ENCODE peak calls at places on chromosomes 7 and 10, in ten cellular contexts. X is osteocyte; P is cardiac fibroblast; L is activated CD8-positive, alpha-beta T cell treated with anti-CD3 and anti-CD28 coated beads for 36 hours; M is endothelial cell; T is brain microvascular endothelial cell; W is neural progenitor cell; Q is neural crest cell; S is CD8-positive, alpha-beta T cell; B is WERI-Rb-1. Z is an unnamed sample.

GRCh38 chr10:74888947-74889661 is 62.7 kb downstream of the KAT6B start:
- DNase-seq in P (peak), M (no peak), X (no peak), T (no peak), S (no peak), B (no peak), Q (no peak), L (peak), W (peak), Z (peak)

GRCh38 chr10:29184601-29185000 is 104.3 kb upstream of the LYZL1 start:
- DNase-seq in S (no peak), L (no peak), M (no peak), W (no peak), B (no peak), Q (no peak), T (no peak), X (no peak), P (no peak), Z (no peak)

GRCh38 chr10:129774736-129775401 is 189.2 kb downstream of the EBF3 start:
- DNase-seq in L (no peak), M (no peak), W (no peak), T (no peak), P (no peak), X (peak), Q (no peak), B (no peak), S (no peak), Z (no peak)

GRCh38 chr10:102752934-102753664 is 9.4 kb downstream of the WBP1L start:
- DNase-seq in L (peak), W (peak), B (peak), T (peak), P (peak), S (no peak), M (no peak), X (no peak), Q (no peak), Z (no peak)

GRCh38 chr7:41501466-41501865 is 201.4 kb downstream of the INHBA start:
- DNase-seq in Q (no peak), M (no peak), W (no peak), B (no peak), L (no peak), S (no peak), P (no peak), T (no peak), X (no peak), Z (no peak)

GRCh38 chr10:46544989-46545791 is 11.3 kb downstream of the GPRIN2 start:
- DNase-seq in W (peak), T (no peak), M (no peak), P (peak), B (peak), L (peak), Q (no peak), X (peak), S (no peak), Z (peak)

GRCh38 chr7:36999851-37000480 is 275.7 kb upstream of the AOAH start:
- DNase-seq in L (no peak), W (no peak), M (no peak), X (no peak), Q (no peak), T (no peak), S (no peak), P (no peak), B (no peak), Z (no peak)

GRCh38 chr10:124641282-124642075 is 102.7 kb downstream of the FAM53B start:
- DNase-seq in T (peak), B (no peak), M (no peak), P (peak), Q (no peak), X (no peak), S (peak), L (peak), W (no peak), Z (no peak)

GRCh38 chr7:36205844-36206243 is 52.8 kb downstream of the EEPD1 start:
- DNase-seq in T (no peak), Q (no peak), S (no peak), M (no peak), B (no peak), P (no peak), W (peak), L (no peak), X (no peak), Z (no peak)

GRCh38 chr10:21194510-21194993 is 297.4 kb upstream of the NEBL start:
- DNase-seq in X (no peak), L (no peak), T (no peak), P (peak), M (no peak), W (no peak), S (no peak), Q (no peak), B (no peak), Z (peak)

GRCh38 chr7:155533827-155534690 is 12.3 kb downstream of the CNPY1 start:
- DNase-seq in L (peak), P (peak), B (peak), T (no peak), M (peak), Q (peak), X (no peak), S (no peak), W (peak), Z (peak)

GRCh38 chr7:158617737-158618128 is 30.1 kb upstream of the PTPRN2 start:
- DNase-seq in X (no peak), P (peak), B (no peak), L (no peak), M (no peak), T (peak), W (no peak), Q (no peak), S (no peak), Z (no peak)

GRCh38 chr10:1036341-1036791 is 10.7 kb upstream of the IDI2 start:
- DNase-seq in L (peak), X (no peak), S (no peak), P (peak), W (no peak), M (no peak), B (no peak), Q (no peak), T (peak), Z (peak)

GRCh38 chr7:41459623-41460256 is 243.2 kb downstream of the INHBA start:
- DNase-seq in M (no peak), B (no peak), T (no peak), W (no peak), Q (no peak), S (no peak), L (no peak), P (peak), X (no peak), Z (no peak)

GRCh38 chr10:47238331-47239095 is 61.5 kb upstream of the GDF10 start:
- DNase-seq in Q (no peak), M (no peak), X (peak), T (no peak), L (no peak), P (no peak), S (no peak), B (no peak), W (no peak), Z (no peak)

GRCh38 chr7:36895112-36895511 is 170.8 kb upstream of the AOAH start:
- DNase-seq in S (no peak), B (no peak), X (no peak), L (no peak), M (no peak), P (no peak), Q (no peak), W (no peak), T (no peak), Z (no peak)

GRCh38 chr7:88339195-88339922 is 32.7 kb upstream of the STEAP4 start:
- DNase-seq in L (no peak), S (no peak), M (no peak), W (no peak), Q (no peak), T (no peak), B (no peak), X (no peak), P (no peak), Z (no peak)

GRCh38 chr7:84484502-84485079 is 290.0 kb upstream of the SEMA3A start:
- DNase-seq in B (no peak), S (no peak), W (no peak), L (no peak), P (no peak), T (no peak), M (no peak), X (no peak), Q (no peak), Z (peak)

GRCh38 chr10:131177431-131178327 is 133.8 kb downstream of the TCERG1L start:
- DNase-seq in B (no peak), S (no peak), P (no peak), Q (no peak), L (no peak), W (no peak), X (peak), M (no peak), T (no peak), Z (no peak)

GRCh38 chr10:122149138-122149606 is 121.9 kb upstream of the BTBD16 start:
- DNase-seq in W (no peak), Q (no peak), P (peak), B (no peak), T (no peak), S (no peak), X (no peak), M (peak), L (no peak), Z (no peak)

GRCh38 chr10:46290101-46290884 is 3.5 kb downstream of the ANTXRL start:
- DNase-seq in L (no peak), X (no peak), W (no peak), T (no peak), S (no peak), B (no peak), M (no peak), P (no peak), Q (no peak), Z (no peak)

GRCh38 chr7:15561840-15562239 is at the start of gene AGMO:
- DNase-seq in T (peak), L (no peak), W (peak), M (no peak), S (no peak), P (peak), B (peak), Q (no peak), X (peak), Z (no peak)

GRCh38 chr7:93636276-93636675 is 61.8 kb upstream of the CALCR start:
- DNase-seq in S (no peak), M (no peak), L (no peak), W (no peak), X (no peak), T (no peak), P (no peak), Q (no peak), B (no peak), Z (no peak)

GRCh38 chr7:4566714-4567113 is 115.4 kb upstream of the FOXK1 start:
- DNase-seq in B (no peak), X (no peak), L (no peak), W (no peak), T (no peak), P (no peak), Q (no peak), S (no peak), M (no peak), Z (no peak)

GRCh38 chr7:4556868-4557620 is 125.1 kb upstream of the FOXK1 start:
- DNase-seq in L (no peak), B (no peak), M (no peak), T (no peak), W (no peak), S (no peak), P (no peak), Q (no peak), X (no peak), Z (no peak)

DNA sequence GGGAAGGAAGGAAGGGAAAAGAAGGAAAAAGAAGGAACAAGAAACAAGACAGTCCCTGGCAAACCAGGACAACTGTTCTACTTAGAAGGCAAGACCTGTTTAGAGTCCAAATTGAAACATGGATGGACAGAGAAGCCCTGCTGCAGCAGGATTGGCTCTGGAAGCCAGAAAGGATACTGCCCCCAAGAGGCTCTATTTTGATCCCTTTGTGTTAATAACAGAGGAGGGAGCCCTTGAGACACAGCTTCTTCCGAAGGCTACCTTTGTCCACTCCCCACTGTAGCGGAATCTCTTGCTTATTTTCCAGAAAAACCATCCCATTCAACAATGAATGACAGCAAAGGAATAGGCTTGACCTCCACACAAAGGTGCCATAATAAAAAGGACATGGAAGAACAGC is 120.3 kb upstream of the FOXK1 start:
- DNase-seq in T (no peak), B (no peak), W (peak), S (no peak), Q (no peak), P (no peak), L (no peak), X (no peak), M (no peak), Z (no peak)
- TF ChIP-seq CTCF in T (no peak), B (peak), W (peak), S (no peak), Q (no peak), P (no peak), L (no peak), X (no peak), M (no peak), Z (no peak)

GRCh38 chr10:7608001-7608400 is 58.8 kb downstream of the ITIH5 start:
- DNase-seq in L (no peak), Q (no peak), S (no peak), B (no peak), T (no peak), X (no peak), W (no peak), P (no peak), M (no peak), Z (no peak)

GRCh38 chr10:7610017-7610416 is 56.7 kb downstream of the ITIH5 start:
- DNase-seq in Q (no peak), T (no peak), X (no peak), P (no peak), L (no peak), M (no peak), S (no peak), B (no peak), W (no peak), Z (no peak)

GRCh38 chr10:7606977-7607404 is 59.8 kb downstream of the ITIH5 start:
- DNase-seq in Q (no peak), L (no peak), X (no peak), P (peak), M (no peak), B (no peak), T (no peak), S (no peak), W (no peak), Z (peak)

GRCh38 chr10:7601023-7601656 is 65.6 kb downstream of the ITIH5 start:
- DNase-seq in Q (no peak), P (no peak), T (no peak), M (no peak), S (no peak), L (no peak), B (no peak), W (no peak), X (no peak), Z (no peak)

GRCh38 chr10:7605565-7606295 is 61.0 kb downstream of the ITIH5 start:
- DNase-seq in X (no peak), P (no peak), M (no peak), Q (no peak), W (no peak), L (no peak), B (no peak), S (no peak), T (no peak), Z (no peak)
- TF ChIP-seq CTCF in X (no peak), P (no peak), M (no peak), Q (no peak), W (no peak), L (no peak), B (no peak), S (no peak), T (no peak), Z (no peak)

GRCh38 chr7:127152423-127152822 is 100.3 kb downstream of the GRM8 start:
- DNase-seq in X (no peak), M (no peak), B (no peak), L (no peak), Q (no peak), P (no peak), T (no peak), W (no peak), S (no peak), Z (no peak)

GRCh38 chr7:127151379-127151778 is 101.4 kb downstream of the GRM8 start:
- DNase-seq in W (no peak), X (no peak), M (no peak), B (no peak), T (no peak), L (no peak), P (no peak), S (no peak), Q (no peak), Z (no peak)

GRCh38 chr7:127154101-127154500 is 98.6 kb downstream of the GRM8 start:
- DNase-seq in Q (no peak), L (no peak), M (no peak), S (no peak), B (no peak), X (no peak), P (no peak), W (no peak), T (no peak), Z (no peak)

GRCh38 chr7:127153315-127153714 is 99.4 kb downstream of the GRM8 start:
- DNase-seq in W (no peak), P (no peak), T (no peak), B (no peak), M (no peak), L (no peak), X (no peak), Q (no peak), S (no peak), Z (no peak)

DNA sequence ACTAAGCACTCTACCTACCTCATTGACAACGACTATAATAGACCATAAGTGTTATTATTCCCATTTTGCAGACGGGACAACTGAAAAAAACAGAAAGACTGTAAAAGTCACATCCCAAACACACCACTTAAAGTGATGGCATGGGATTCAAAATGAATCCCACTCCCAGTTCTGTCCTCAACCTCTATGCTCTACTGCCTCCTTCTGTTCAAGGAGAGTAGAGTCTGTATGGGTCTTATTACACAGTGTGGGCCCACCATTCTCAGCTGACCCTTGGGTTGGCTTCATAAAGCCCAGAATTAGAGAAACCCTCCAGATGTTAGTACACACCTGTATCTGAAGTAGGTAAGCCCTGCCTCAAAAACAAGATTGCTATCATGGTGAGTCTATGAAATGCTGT is 102.2 kb downstream of the GRM8 start:
- DNase-seq in X (no peak), B (no peak), Q (no peak), S (no peak), T (no peak), L (no peak), M (no peak), W (peak), P (no peak), Z (no peak)
- TF ChIP-seq CTCF in X (no peak), B (peak), Q (no peak), S (no peak), T (no peak), L (no peak), M (no peak), W (peak), P (no peak), Z (no peak)

GRCh38 chr7:141674702-141675101 is 27.3 kb downstream of the DENND11 start:
- DNase-seq in W (peak), X (no peak), S (no peak), B (peak), Q (peak), P (no peak), L (peak), M (peak), T (no peak), Z (no peak)
- TF ChIP-seq CTCF in W (peak), X (peak), S (peak), B (peak), Q (peak), P (peak), L (peak), M (peak), T (peak), Z (no peak)

DNA sequence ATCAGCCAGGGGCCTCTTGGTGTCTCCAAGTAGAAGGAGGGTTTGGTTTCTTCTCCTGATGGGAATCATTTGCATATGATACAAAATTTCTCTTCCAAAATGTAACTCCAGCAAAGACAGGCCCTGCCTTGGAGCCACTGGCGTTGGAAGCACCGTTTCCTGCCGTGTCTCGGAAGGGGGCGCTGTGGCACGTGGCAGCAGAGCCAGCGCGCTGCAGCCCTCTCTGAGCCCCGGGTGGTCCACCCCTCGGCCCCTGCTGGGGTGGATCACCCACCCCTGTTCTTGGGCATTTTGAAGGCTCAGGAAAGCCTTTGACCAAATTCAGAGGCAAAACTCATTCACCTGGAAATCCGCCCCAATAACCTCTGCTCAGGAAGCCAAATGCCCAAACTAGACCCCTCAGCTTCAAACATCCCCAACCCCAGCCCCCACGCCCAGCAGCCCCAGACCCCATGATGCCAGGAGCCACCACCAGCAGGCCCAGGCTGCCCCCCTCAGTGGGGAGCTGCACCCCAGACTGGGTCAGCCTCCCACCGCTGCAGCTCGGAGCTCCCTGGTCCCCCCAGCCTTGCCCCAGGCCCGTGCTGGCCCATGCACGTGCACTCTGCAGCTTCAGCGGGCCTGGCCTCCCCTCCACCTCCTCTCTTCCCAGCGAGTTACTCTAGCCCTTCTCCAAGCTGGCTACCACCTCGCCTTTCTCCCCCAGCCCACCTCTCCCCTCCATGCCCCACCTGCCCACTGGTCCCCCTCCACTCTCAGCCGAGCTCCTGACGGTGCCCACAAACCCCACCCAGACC is 29.5 kb upstream of the ELFN1 start:
- DNase-seq in L (no peak), W (no peak), M (no peak), X (no peak), Q (no peak), T (no peak), S (no peak), B (no peak), P (no peak), Z (no peak)
- TF ChIP-seq CTCF in L (no peak), W (peak), M (no peak), X (no peak), Q (peak), T (peak), S (no peak), B (peak), P (peak), Z (peak)